ENCODE peak calls at places on chromosomes 5 and 9, in four cellular contexts. A is NCI-H345, X is choroid plexus epithelial cell, P is T-helper 17 cell. C is an unnamed sample.

GRCh38 chr9:88641471-88642240 is 106.7 kb downstream of the NXNL2 start:
- DNase-seq in P (no peak), X (no peak), A (no peak), C (no peak)

GRCh38 chr9:114174557-114174875 is 19.2 kb downstream of the COL27A1 start:
- DNase-seq in X (no peak), A (no peak), P (no peak), C (no peak)

GRCh38 chr9:79246170-79246569 is 325.6 kb upstream of the TLE4 start:
- DNase-seq in A (no peak), P (no peak), X (no peak), C (no peak)

GRCh38 chr9:114141553-114142548 is 13.5 kb upstream of the COL27A1 start:
- DNase-seq in P (no peak), A (peak; percentile 25), X (peak; percentile 53), C (no peak)

GRCh38 chr9:127703289-127703946 is 3.4 kb upstream of the CFAP157 start:
- DNase-seq in X (no peak), A (no peak), P (no peak), C (no peak)

GRCh38 chr9:38017149-38017884 is 51.7 kb downstream of the SHB start:
- DNase-seq in X (peak; percentile 75), P (no peak), A (no peak), C (no peak)

GRCh38 chr5:170467000-170467707 is 36.7 kb upstream of the KCNIP1 start:
- DNase-seq in X (peak; percentile 93), A (no peak), P (no peak), C (no peak)

GRCh38 chr9:130633336-130634190 is 30.8 kb upstream of the PRDM12 start:
- DNase-seq in A (no peak), X (no peak), P (no peak), C (no peak)

GRCh38 chr5:13625616-13626198 is 318.8 kb downstream of the DNAH5 start:
- DNase-seq in A (no peak), P (no peak), X (no peak), C (no peak)

GRCh38 chr5:132099073-132099748 is 25.6 kb downstream of the CSF2 start:
- DNase-seq in X (no peak), A (no peak), P (no peak), C (no peak)

GRCh38 chr5:116137544-116138378 is 52.9 kb downstream of the COMMD10 start:
- DNase-seq in A (peak; percentile 49), X (peak; percentile 79), P (no peak), C (peak; percentile 64)

GRCh38 chr9:123265833-123266232 is 2.6 kb downstream of the STRBP start:
- DNase-seq in A (no peak), P (no peak), X (no peak), C (no peak)

GRCh38 chr5:32542216-32543059 is 42.9 kb upstream of the SUB1 start:
- DNase-seq in X (peak; percentile 43), A (no peak), P (no peak), C (no peak)

GRCh38 chr9:122080986-122081385 is 12.1 kb downstream of the TTLL11 start:
- DNase-seq in A (no peak), P (no peak), X (peak; percentile 29), C (no peak)

GRCh38 chr9:97880336-97880735 is 27.3 kb downstream of the FOXE1 start:
- DNase-seq in X (no peak), P (no peak), A (no peak), C (no peak)

GRCh38 chr9:118455781-118456180 is 751.6 kb downstream of the TLR4 start:
- DNase-seq in X (no peak), P (no peak), A (no peak), C (no peak)

GRCh38 chr9:21317956-21318923 is 13.1 kb upstream of the IFNA5 start:
- DNase-seq in A (peak; percentile 43), P (no peak), X (peak; percentile 71), C (peak; percentile 58)

GRCh38 chr9:101536938-101537337 is 3.3 kb downstream of the RNF20 start:
- DNase-seq in P (no peak), X (peak; percentile 63), A (no peak), C (no peak)

GRCh38 chr9:90839183-90839582 is 37.6 kb downstream of the SYK start:
- DNase-seq in A (no peak), P (no peak), X (no peak), C (no peak)

GRCh38 chr5:1348986-1349245 is 4.0 kb upstream of the CLPTM1L start:
- DNase-seq in P (no peak), X (no peak), A (no peak), C (peak; percentile 31)

GRCh38 chr9:128636556-128637530 is 19.8 kb downstream of the DYNC2I2 start:
- DNase-seq in A (peak; percentile 29), X (no peak), P (no peak), C (no peak)

GRCh38 chr9:27538668-27539067 is 9.1 kb upstream of the MOB3B start:
- DNase-seq in P (no peak), A (no peak), X (no peak), C (no peak)

GRCh38 chr5:74072646-74073045 is 446.6 kb downstream of the ARHGEF28 start:
- DNase-seq in P (no peak), X (peak; percentile 23), A (no peak), C (no peak)

GRCh38 chr5:119318256-119318914 is 37.4 kb upstream of the TNFAIP8 start:
- DNase-seq in P (no peak), A (no peak), X (peak; percentile 40), C (no peak)

GRCh38 chr5:96459313-96460109 is 26.5 kb upstream of the PCSK1 start:
- DNase-seq in X (no peak), A (peak; percentile 19), P (no peak), C (no peak)

GRCh38 chr5:151068189-151068570 is 12.7 kb downstream of the TNIP1 start:
- DNase-seq in X (no peak), A (peak; percentile 23), P (no peak), C (no peak)

GRCh38 chr5:42767491-42768105 is 11.0 kb downstream of the CCDC152 start:
- DNase-seq in X (peak; percentile 60), P (no peak), A (peak; percentile 22), C (peak; percentile 77)

GRCh38 chr9:116546711-116547581 is 140.2 kb upstream of the TRIM32 start:
- DNase-seq in A (no peak), X (peak; percentile 65), P (no peak), C (no peak)

GRCh38 chr9:136694163-136694864 is 7.1 kb upstream of the AGPAT2 start:
- DNase-seq in A (peak; percentile 48), X (peak; percentile 43), P (no peak), C (peak; percentile 63)

GRCh38 chr5:168831438-168831837 is 252.3 kb upstream of the PANK3 start:
- DNase-seq in A (no peak), P (no peak), X (no peak), C (no peak)

C was measured in SK-MEL-5.